ENCODE peak calls at places on chromosomes 2 and 18, in nine cellular contexts. J, A, M, D, W, X, N, O and C are unnamed samples.

GRCh38 chr2:221097568-221097915 is 474.6 kb downstream of the EPHA4 start:
- DNase-seq in J (peak; percentile 52), A (peak; percentile 62), M (no peak), D (peak; percentile 48), W (no peak), X (no peak), N (peak; percentile 84), O (no peak), C (peak; percentile 72)

GRCh38 chr2:160022162-160022561 is 40.3 kb downstream of the PLA2R1 start:
- DNase-seq in J (no peak), A (peak; percentile 10), M (no peak), D (no peak), W (no peak), X (no peak), N (no peak), O (no peak), C (peak; percentile 18)

GRCh38 chr2:43462866-43463641 is 132.8 kb downstream of the THADA start:
- DNase-seq in J (no peak), A (no peak), M (no peak), D (no peak), W (no peak), X (no peak), N (no peak), O (no peak), C (no peak)

GRCh38 chr2:30820381-30821055 is 13.3 kb upstream of the CAPN13 start:
- DNase-seq in J (no peak), A (no peak), M (no peak), D (no peak), W (no peak), X (no peak), N (no peak), O (no peak), C (no peak)

GRCh38 chr2:118992740-118993391 is 50.9 kb downstream of the MARCO start:
- DNase-seq in J (no peak), A (no peak), M (no peak), D (no peak), W (no peak), X (no peak), N (peak; percentile 13), O (no peak), C (peak; percentile 79)

GRCh38 chr2:183993052-183993451 is 605.3 kb upstream of the ZNF804A start:
- DNase-seq in J (no peak), A (no peak), M (no peak), D (no peak), W (no peak), X (no peak), N (no peak), O (no peak), C (no peak)

GRCh38 chr2:129479892-129480291 is 499.6 kb upstream of the RAB6C start:
- DNase-seq in J (no peak), A (no peak), M (no peak), D (no peak), W (no peak), X (no peak), N (no peak), O (no peak), C (no peak)

GRCh38 chr2:134217924-134218323 is 35.9 kb upstream of the MGAT5 start:
- DNase-seq in J (no peak), A (no peak), M (no peak), D (no peak), W (no peak), X (no peak), N (peak; percentile 60), O (no peak), C (no peak)

GRCh38 chr2:205259131-205259530 is 423.2 kb upstream of the NRP2 start:
- DNase-seq in J (no peak), A (no peak), M (no peak), D (no peak), W (no peak), X (no peak), N (no peak), O (no peak), C (no peak)

GRCh38 chr18:26487437-26487836 is 60.9 kb downstream of the KCTD1 start:
- DNase-seq in J (no peak), A (no peak), M (no peak), D (no peak), W (no peak), X (no peak), N (peak; percentile 98), O (no peak), C (peak; percentile 92)

GRCh38 chr2:96139181-96139758 is 968 bp upstream of the ASTL start:
- DNase-seq in J (no peak), A (no peak), M (peak; percentile 52), D (no peak), W (no peak), X (no peak), N (no peak), O (no peak), C (no peak)

GRCh38 chr2:239298126-239298804 is 102.6 kb downstream of the HDAC4 start:
- DNase-seq in J (no peak), A (no peak), M (peak; percentile 65), D (no peak), W (no peak), X (no peak), N (peak; percentile 4), O (no peak), C (no peak)

GRCh38 chr2:202005272-202005887 is 28.3 kb upstream of the FZD7 start:
- DNase-seq in J (no peak), A (no peak), M (no peak), D (no peak), W (no peak), X (no peak), N (no peak), O (no peak), C (no peak)

GRCh38 chr2:202009563-202009962 is 24.1 kb upstream of the FZD7 start:
- DNase-seq in J (no peak), A (no peak), M (no peak), D (no peak), W (no peak), X (no peak), N (no peak), O (no peak), C (no peak)

GRCh38 chr2:202009019-202009481 is 24.6 kb upstream of the FZD7 start:
- DNase-seq in J (no peak), A (no peak), M (peak; percentile 77), D (no peak), W (no peak), X (peak; percentile 52), N (no peak), O (no peak), C (no peak)

GRCh38 chr2:202002381-202002780 is 31.3 kb upstream of the FZD7 start:
- DNase-seq in J (no peak), A (no peak), M (no peak), D (no peak), W (no peak), X (no peak), N (no peak), O (no peak), C (no peak)

GRCh38 chr2:202007015-202008011 is 26.3 kb upstream of the FZD7 start:
- DNase-seq in J (peak; percentile 40), A (no peak), M (no peak), D (no peak), W (no peak), X (no peak), N (no peak), O (no peak), C (no peak)
- TF ChIP-seq CTCF in J (peak; percentile 23), A (peak; percentile 29), M (no peak), D (peak; percentile 26), W (peak; percentile 15), X (peak; percentile 27), N (no peak), O (no peak), C (no peak)

GRCh38 chr2:14831458-14831857 is 198.9 kb downstream of the LRATD1 start:
- DNase-seq in J (no peak), A (peak; percentile 11), M (no peak), D (no peak), W (no peak), X (no peak), N (peak; percentile 40), O (no peak), C (no peak)
- TF ChIP-seq CTCF in J (no peak), A (peak; percentile 11), M (no peak), D (peak; percentile 42), W (peak; percentile 21), X (no peak), N (peak; percentile 35), O (no peak), C (peak; percentile 16)

DNA sequence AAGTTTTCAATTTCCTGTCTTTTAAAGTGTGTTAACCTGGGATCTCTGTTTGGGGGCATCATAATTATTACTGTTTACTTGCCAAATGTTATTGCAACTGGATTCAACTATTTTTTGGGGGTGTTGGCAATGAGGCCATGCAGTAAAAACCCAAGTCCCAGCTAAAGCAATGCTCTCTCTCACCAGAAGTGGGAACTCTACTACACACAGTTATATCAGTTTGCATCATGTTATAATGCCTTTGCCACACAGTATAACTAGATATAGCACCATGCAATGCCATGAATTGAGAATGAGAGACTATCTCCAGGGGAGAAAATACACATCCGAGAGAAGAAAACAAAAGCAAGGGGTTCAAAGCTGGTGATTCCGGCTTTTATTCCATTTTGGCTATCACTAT is 79.0 kb downstream of the GCA start:
- DNase-seq in J (no peak), A (no peak), M (no peak), D (no peak), W (no peak), X (no peak), N (no peak), O (no peak), C (no peak)
- TF ChIP-seq CTCF in J (no peak), A (no peak), M (no peak), D (no peak), W (no peak), X (no peak), N (peak; percentile 20), O (no peak), C (no peak)

DNA sequence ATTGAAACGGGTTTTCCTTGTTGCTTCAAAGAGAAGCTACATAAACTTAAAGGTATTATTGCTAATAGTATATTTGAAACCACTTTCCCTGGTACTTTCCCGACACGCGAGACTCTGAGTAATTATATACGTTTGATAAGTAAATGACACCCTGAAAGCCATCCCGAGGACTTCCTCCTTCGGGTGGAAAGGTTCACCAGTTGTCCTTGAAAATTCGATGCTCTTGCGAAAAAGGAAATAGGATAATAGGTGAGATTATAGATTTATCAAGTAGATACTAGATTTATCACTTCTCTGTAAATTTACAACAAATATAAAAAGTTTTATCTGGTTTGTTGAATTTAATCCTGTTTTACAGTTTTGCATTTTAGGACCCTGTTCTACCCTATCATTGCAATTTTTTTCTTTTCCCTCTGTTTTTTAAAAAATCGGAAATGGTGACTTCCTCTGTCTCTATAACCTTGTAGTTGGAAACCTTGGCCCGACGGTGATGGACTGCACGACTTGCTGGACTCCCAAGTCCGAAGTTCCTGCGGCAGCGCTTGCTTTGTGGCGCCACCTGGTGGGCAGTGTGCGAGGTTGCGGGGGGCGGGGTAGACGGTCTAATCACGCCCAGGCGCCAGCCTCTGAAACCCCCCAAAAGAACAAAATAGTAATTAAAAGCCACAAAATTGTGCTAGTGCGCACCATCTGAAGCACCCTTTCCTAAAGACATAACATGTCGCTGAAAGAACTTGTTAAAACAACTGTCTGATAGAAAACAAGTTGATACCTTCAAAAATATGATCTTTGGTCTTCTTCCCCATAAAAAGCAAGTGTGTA is 982 bp upstream of the DLX2 start:
- DNase-seq in J (peak; percentile 90), A (peak; percentile 88), M (peak; percentile 87), D (peak; percentile 67), W (no peak), X (peak; percentile 89), N (peak; percentile 68), O (peak; percentile 94), C (peak; percentile 89)
- TF ChIP-seq CTCF in J (peak; percentile 95), A (peak; percentile 83), M (peak; percentile 85), D (peak; percentile 98), W (peak; percentile 92), X (peak; percentile 97), N (peak; percentile 87), O (peak; percentile 89), C (peak; percentile 93)